ENCODE peak calls at places on chromosome 9, in ten cellular contexts. O is kidney epithelial cell; N is cardiac muscle cell; J is uterus; U is sigmoid colon; F is effector memory CD4-positive, alpha-beta T cell; V is heart left ventricle; T is endothelial cell of umbilical vein; M is A673; Y is mucosa of descending colon. W is an unnamed sample. For H3K36me3, the result is how much of the 10 kb centered on the place peaks cover.

GRCh38 chr9:36762958-36763357 is 190.3 kb downstream of the MELK start:
- DNase-seq in O (no peak), N (no peak), J (no peak), U (no peak), F (no peak), V (no peak), T (no peak), M (no peak), Y (no peak), W (no peak)

GRCh38 chr9:108967916-108968315 is 33.7 kb downstream of the ABITRAM start:
- DNase-seq in O (no peak), N (no peak), J (no peak), U (no peak), F (no peak), V (peak), T (no peak), M (no peak), Y (no peak), W (no peak)

GRCh38 chr9:89477395-89477794 is 20.5 kb downstream of the SEMA4D start:
- DNase-seq in O (no peak), N (no peak), J (no peak), U (peak), F (no peak), V (no peak), T (no peak), M (no peak), Y (no peak), W (no peak)

GRCh38 chr9:113574381-113575262 is 111.1 kb downstream of the RGS3 start:
- DNase-seq in O (no peak), N (no peak), J (peak), U (peak), F (no peak), V (peak), T (no peak), M (no peak), Y (no peak), W (peak)

GRCh38 chr9:14133394-14133793 is 180.5 kb downstream of the NFIB start:
- DNase-seq in O (no peak), N (no peak), J (no peak), U (no peak), F (no peak), V (no peak), T (no peak), M (no peak), Y (no peak), W (no peak)

GRCh38 chr9:128136816-128137793 is 9.6 kb upstream of the PTGES2 start:
- DNase-seq in O (peak), N (no peak), J (no peak), U (no peak), F (no peak), V (no peak), T (no peak), M (no peak), Y (peak), W (peak)

GRCh38 chr9:133708770-133709611 is 29.2 kb downstream of the SARDH start:
- DNase-seq in O (peak), N (peak), J (no peak), U (peak), F (peak), V (no peak), T (no peak), M (no peak), Y (peak), W (no peak)

GRCh38 chr9:23343226-23343625 is 482.8 kb downstream of the ELAVL2 start:
- DNase-seq in O (no peak), N (peak), J (no peak), U (no peak), F (no peak), V (no peak), T (no peak), M (no peak), Y (no peak), W (no peak)

GRCh38 chr9:89529243-89530030 is 31.5 kb upstream of the SEMA4D start:
- DNase-seq in O (no peak), N (no peak), J (no peak), U (no peak), F (no peak), V (no peak), T (no peak), M (no peak), Y (no peak), W (no peak)

GRCh38 chr9:129283705-129284606 is 105.9 kb upstream of the IER5L start:
- DNase-seq in O (no peak), N (no peak), J (no peak), U (peak), F (no peak), V (peak), T (no peak), M (no peak), Y (peak), W (peak)

GRCh38 chr9:83707768-83708514 is at the start of gene UBQLN1:
- DNase-seq in O (peak), N (peak), J (peak), U (peak), F (peak), V (peak), T (peak), M (peak), Y (peak), W (peak)

GRCh38 chr9:92496401-92496800 is 14.1 kb upstream of the ASPN start:
- DNase-seq in O (no peak), N (no peak), J (no peak), U (no peak), F (no peak), V (no peak), T (no peak), M (no peak), Y (no peak), W (no peak)

GRCh38 chr9:76180541-76180940 is 213.7 kb downstream of the RFK start:
- DNase-seq in O (no peak), N (no peak), J (no peak), U (no peak), F (no peak), V (no peak), T (no peak), M (no peak), Y (no peak), W (no peak)

GRCh38 chr9:135149876-135150275 is 62.4 kb downstream of the OLFM1 start:
- DNase-seq in O (no peak), N (no peak), J (no peak), U (no peak), F (no peak), V (no peak), T (no peak), M (no peak), Y (no peak), W (no peak)

GRCh38 chr9:27497883-27498553 is 26.1 kb upstream of the IFNK start:
- DNase-seq in O (no peak), N (no peak), J (no peak), U (no peak), F (no peak), V (no peak), T (no peak), M (no peak), Y (no peak), W (no peak)

GRCh38 chr9:80292231-80292630 is 720.5 kb downstream of the TLE4 start:
- DNase-seq in O (no peak), N (no peak), J (no peak), U (no peak), F (no peak), V (no peak), T (no peak), M (no peak), Y (no peak), W (no peak)

GRCh38 chr9:137269231-137269772 is 8.2 kb upstream of the TOR4A start:
- DNase-seq in O (no peak), N (no peak), J (no peak), U (peak), F (no peak), V (peak), T (peak), M (no peak), Y (peak), W (peak)

GRCh38 chr9:37730256-37730655 is 23.3 kb upstream of the TRMT10B start:
- DNase-seq in O (no peak), N (no peak), J (no peak), U (no peak), F (no peak), V (no peak), T (no peak), M (no peak), Y (no peak), W (no peak)

GRCh38 chr9:114096041-114096511 is 3.0 kb downstream of the KIF12 start:
- DNase-seq in O (no peak), N (no peak), J (peak), U (peak), F (no peak), V (no peak), T (no peak), M (peak), Y (no peak), W (no peak)

GRCh38 chr9:124498040-124498439 is 9.2 kb downstream of the NR5A1 start:
- DNase-seq in O (no peak), N (no peak), J (no peak), U (no peak), F (no peak), V (no peak), T (no peak), M (no peak), Y (no peak), W (no peak)

GRCh38 chr9:99109522-99109921 is 4.6 kb downstream of the TGFBR1 start:
- DNase-seq in O (no peak), N (no peak), J (no peak), U (no peak), F (no peak), V (no peak), T (no peak), M (no peak), Y (no peak), W (no peak)

GRCh38 chr9:79780559-79780958 is 208.8 kb downstream of the TLE4 start:
- DNase-seq in O (no peak), N (no peak), J (no peak), U (no peak), F (no peak), V (no peak), T (no peak), M (no peak), Y (no peak), W (no peak)

GRCh38 chr9:77475641-77476473 is 172.3 kb downstream of the GNA14 start:
- DNase-seq in O (no peak), N (no peak), J (no peak), U (no peak), F (no peak), V (peak), T (peak), M (peak), Y (no peak), W (no peak)

GRCh38 chr9:99105152-99106043 is 485 bp downstream of the TGFBR1 start:
- DNase-seq in O (no peak), N (peak), J (peak), U (peak), F (peak), V (peak), T (peak), M (peak), Y (peak), W (peak)

GRCh38 chr9:125701351-125701750 is 5.7 kb downstream of the MAPKAP1 start:
- DNase-seq in O (peak), N (no peak), J (no peak), U (no peak), F (no peak), V (no peak), T (no peak), M (no peak), Y (no peak), W (no peak)

GRCh38 chr9:132516911-132517310 is 65.5 kb upstream of the BARHL1 start:
- DNase-seq in O (no peak), N (no peak), J (no peak), U (no peak), F (no peak), V (no peak), T (no peak), M (no peak), Y (no peak), W (no peak)

GRCh38 chr9:73269430-73270101 is 117.9 kb downstream of the ANXA1 start:
- DNase-seq in O (no peak), N (peak), J (no peak), U (no peak), F (no peak), V (no peak), T (peak), M (peak), Y (no peak), W (no peak)

GRCh38 chr9:93667627-93668026 is 91.2 kb downstream of the PHF2 start:
- DNase-seq in O (no peak), N (no peak), J (no peak), U (peak), F (no peak), V (no peak), T (no peak), M (no peak), Y (no peak), W (no peak)

GRCh38 chr9:93665566-93666278 is 89.3 kb downstream of the PHF2 start:
- DNase-seq in O (no peak), N (no peak), J (no peak), U (peak), F (no peak), V (peak), T (no peak), M (no peak), Y (peak), W (peak)

GRCh38 chr9:93667006-93667405 is 90.6 kb downstream of the PHF2 start:
- DNase-seq in O (no peak), N (no peak), J (no peak), U (peak), F (no peak), V (peak), T (no peak), M (no peak), Y (peak), W (peak)

GRCh38 chr9:93665128-93665565 is 88.8 kb downstream of the PHF2 start:
- DNase-seq in O (no peak), N (no peak), J (no peak), U (no peak), F (no peak), V (no peak), T (peak), M (no peak), Y (no peak), W (peak)

GRCh38 chr9:93666279-93666784 is 89.9 kb downstream of the PHF2 start:
- DNase-seq in O (no peak), N (no peak), J (no peak), U (peak), F (no peak), V (no peak), T (no peak), M (no peak), Y (no peak), W (no peak)
- H3K36me3 ChIP-seq in O (under half), N (under half), J (under half), U (under half), F (under half), V (half or more), T (under half), M (under half), Y (under half), W (half or more)

DNA sequence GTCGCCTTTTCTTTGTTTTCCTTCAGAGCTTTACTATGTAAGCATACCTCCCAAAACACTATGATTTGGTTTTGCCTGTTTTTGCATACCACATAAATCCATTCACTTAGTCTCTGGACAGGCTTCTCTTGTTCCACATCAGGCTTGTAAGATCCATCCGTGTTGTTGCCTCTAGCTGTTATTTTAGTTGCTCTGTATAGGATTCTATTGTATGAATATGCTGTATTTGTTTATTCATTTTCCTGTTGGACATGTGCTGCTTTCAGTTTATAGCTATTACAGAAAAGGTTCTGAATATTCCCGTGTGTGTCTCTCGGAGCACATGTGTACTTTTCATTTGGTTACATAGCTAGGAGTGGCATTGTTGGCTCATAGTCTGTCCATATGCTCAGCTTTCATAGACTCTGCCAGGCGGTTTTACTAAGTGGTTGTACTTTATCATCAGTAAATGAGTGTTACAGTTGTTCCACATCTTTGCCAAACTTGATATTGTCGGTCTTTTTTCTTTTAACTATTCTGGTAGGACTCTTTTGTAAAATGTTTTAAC is 41.8 kb downstream of the NUP214 start:
- DNase-seq in O (no peak), N (no peak), J (no peak), U (no peak), F (no peak), V (no peak), T (no peak), M (no peak), Y (no peak), W (no peak)
- H3K36me3 ChIP-seq in O (under half), N (under half), J (under half), U (under half), F (under half), V (under half), T (under half), M (under half), Y (under half), W (half or more)

GRCh38 chr9:15498246-15499018 is 12.3 kb downstream of the PSIP1 start:
- DNase-seq in O (no peak), N (no peak), J (no peak), U (no peak), F (no peak), V (no peak), T (no peak), M (no peak), Y (no peak), W (no peak)
- H3K36me3 ChIP-seq in O (under half), N (under half), J (under half), U (under half), F (under half), V (under half), T (under half), M (under half), Y (under half), W (under half)

GRCh38 chr9:35095175-35095574 is 1.2 kb downstream of the PIGO start:
- DNase-seq in O (no peak), N (no peak), J (no peak), U (no peak), F (no peak), V (no peak), T (no peak), M (no peak), Y (no peak), W (no peak)
- H3K36me3 ChIP-seq in O (under half), N (under half), J (under half), U (under half), F (half or more), V (under half), T (under half), M (under half), Y (under half), W (under half)

DNA sequence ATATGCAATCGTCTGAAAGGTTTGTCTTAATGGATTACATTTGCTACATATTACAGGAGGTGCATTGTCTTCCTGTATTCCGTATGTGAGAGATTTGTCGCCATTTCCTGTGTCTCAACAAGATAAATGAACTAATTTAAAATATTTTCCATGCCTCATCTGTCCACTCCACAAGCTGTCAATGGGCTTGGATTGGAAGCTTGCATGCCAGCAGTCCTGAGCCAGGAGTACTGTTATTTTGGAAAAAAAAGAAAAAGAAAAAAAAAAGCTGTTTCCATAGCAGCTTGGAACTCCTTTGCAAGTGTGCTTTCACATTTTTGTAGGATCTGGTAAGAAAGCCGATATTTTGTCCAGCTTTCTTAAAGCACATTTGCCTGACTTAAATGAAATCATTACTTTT is 330.8 kb downstream of the KDM4C start:
- DNase-seq in O (no peak), N (no peak), J (no peak), U (no peak), F (no peak), V (no peak), T (no peak), M (peak), Y (no peak), W (no peak)
- H3K36me3 ChIP-seq in O (under half), N (under half), J (under half), U (under half), F (under half), V (under half), T (under half), M (under half), Y (under half), W (under half)

GRCh38 chr9:6502399-6502798 is 89.4 kb downstream of the UHRF2 start:
- DNase-seq in O (no peak), N (no peak), J (no peak), U (no peak), F (no peak), V (no peak), T (no peak), M (no peak), Y (no peak), W (no peak)

GRCh38 chr9:6501526-6502210 is 88.7 kb downstream of the UHRF2 start:
- DNase-seq in O (no peak), N (no peak), J (no peak), U (no peak), F (no peak), V (no peak), T (no peak), M (no peak), Y (no peak), W (no peak)

GRCh38 chr9:6512085-6512657 is 99.2 kb downstream of the UHRF2 start:
- DNase-seq in O (no peak), N (no peak), J (no peak), U (no peak), F (no peak), V (no peak), T (no peak), M (no peak), Y (no peak), W (no peak)

GRCh38 chr9:6506571-6506970 is 93.6 kb downstream of the UHRF2 start:
- DNase-seq in O (no peak), N (no peak), J (no peak), U (no peak), F (no peak), V (no peak), T (no peak), M (no peak), Y (no peak), W (no peak)
- H3K36me3 ChIP-seq in O (under half), N (under half), J (under half), U (under half), F (under half), V (under half), T (under half), M (under half), Y (under half), W (under half)

GRCh38 chr9:121144482-121144881 is 57.2 kb downstream of the RAB14 start:
- DNase-seq in O (no peak), N (no peak), J (no peak), U (no peak), F (no peak), V (no peak), T (no peak), M (no peak), Y (no peak), W (no peak)
- H3K36me3 ChIP-seq in O (under half), N (under half), J (under half), U (half or more), F (half or more), V (half or more), T (under half), M (half or more), Y (under half), W (half or more)

W was measured in left lung.